ENCODE peak calls at places on chromosomes 5 and 9, in four cellular contexts. A is H1, S is GM12878, U is HepG2. I is an unnamed sample.

GRCh38 chr9:106953166-106953565 is 90.2 kb downstream of the ZNF462 start:
- DNase-seq in S (no peak), U (no peak), A (no peak), I (no peak)

GRCh38 chr5:9498541-9499497 is 47.1 kb downstream of the SEMA5A start:
- DNase-seq in A (no peak), U (peak), S (no peak), I (peak)

GRCh38 chr5:134524826-134525686 is at the start of gene JADE2:
- DNase-seq in A (no peak), S (no peak), U (peak), I (no peak)

GRCh38 chr9:108356806-108357205 is 499.0 kb downstream of the ACTL7B start:
- DNase-seq in S (no peak), U (no peak), A (no peak), I (no peak)

GRCh38 chr5:136188859-136189258 is 4.1 kb downstream of the SMIM32 start:
- DNase-seq in S (no peak), U (no peak), A (no peak), I (no peak)

GRCh38 chr9:84556556-84556955 is 113.0 kb upstream of the NTRK2 start:
- DNase-seq in A (no peak), U (no peak), S (no peak), I (no peak)

GRCh38 chr9:133534346-133535284 is at the start of gene ADAMTSL2:
- DNase-seq in A (no peak), U (peak), S (no peak), I (no peak)

GRCh38 chr5:39100851-39101396 is 26.7 kb upstream of the RICTOR start:
- DNase-seq in U (peak), S (no peak), A (no peak), I (no peak)

GRCh38 chr5:122195784-122196394 is 66.5 kb downstream of the ZNF474 start:
- DNase-seq in U (peak), S (no peak), A (no peak), I (peak)

GRCh38 chr9:93064392-93065124 is 6.1 kb downstream of the SUSD3 start:
- DNase-seq in A (no peak), U (no peak), S (peak), I (no peak)

GRCh38 chr9:114551750-114552685 is 35.6 kb upstream of the ATP6V1G1 start:
- DNase-seq in S (no peak), U (peak), A (peak), I (peak)

GRCh38 chr9:86041331-86041741 is 58.0 kb downstream of the GOLM1 start:
- DNase-seq in A (no peak), S (no peak), U (no peak), I (no peak)

GRCh38 chr5:132055808-132056609 is 4.4 kb upstream of the IL3 start:
- DNase-seq in U (no peak), A (no peak), S (no peak), I (no peak)

GRCh38 chr9:12091865-12092527 is 601.2 kb upstream of the TYRP1 start:
- DNase-seq in A (no peak), U (no peak), S (no peak), I (peak)

GRCh38 chr5:141877478-141878185 is 578 bp downstream of the PCDH1 start:
- DNase-seq in A (no peak), U (no peak), S (no peak), I (no peak)

GRCh38 chr5:37918420-37918819 is 78.6 kb upstream of the GDNF start:
- DNase-seq in S (no peak), U (no peak), A (no peak), I (no peak)

GRCh38 chr5:55497712-55498111 is 37.1 kb downstream of the PLPP1 start:
- DNase-seq in U (no peak), S (no peak), A (no peak), I (no peak)

GRCh38 chr5:55498466-55498865 is 36.3 kb downstream of the PLPP1 start:
- DNase-seq in S (no peak), U (no peak), A (no peak), I (no peak)

GRCh38 chr5:55492449-55492848 is 42.3 kb downstream of the PLPP1 start:
- DNase-seq in U (no peak), A (no peak), S (no peak), I (no peak)

DNA sequence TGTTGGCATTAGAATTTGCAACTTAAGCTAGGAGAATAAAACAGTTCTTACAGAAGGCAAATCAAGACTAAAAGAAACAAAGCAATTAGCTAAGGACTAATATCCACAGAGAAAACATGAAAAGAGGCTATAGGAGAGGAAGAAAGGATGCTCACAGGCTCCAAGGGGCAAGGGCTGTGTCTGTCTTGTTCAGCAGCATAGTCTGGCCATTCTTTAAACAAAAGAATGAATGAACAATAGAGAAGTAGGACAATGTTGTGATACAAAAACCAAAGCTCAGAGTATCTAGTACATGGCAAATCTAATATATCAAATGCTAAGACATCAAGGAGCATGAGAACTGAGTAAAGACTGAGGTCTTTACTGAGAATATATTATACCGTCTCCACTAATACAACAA is 39.5 kb downstream of the PLPP1 start:
- DNase-seq in A (no peak), U (no peak), S (no peak), I (no peak)
- TF ChIP-seq YY1 in A (no peak), U (no peak), S (no peak), I (no peak)

GRCh38 chr5:128708841-128709240 is 170.8 kb upstream of the FBN2 start:
- DNase-seq in A (no peak), U (no peak), S (no peak), I (no peak)

GRCh38 chr5:128703322-128703721 is 165.3 kb upstream of the FBN2 start:
- DNase-seq in U (no peak), S (no peak), A (no peak), I (no peak)

GRCh38 chr5:128711216-128711615 is 173.2 kb upstream of the FBN2 start:
- DNase-seq in A (no peak), S (no peak), U (no peak), I (no peak)

GRCh38 chr5:128701301-128701700 is 163.3 kb upstream of the FBN2 start:
- DNase-seq in U (no peak), A (no peak), S (no peak), I (no peak)

GRCh38 chr5:128706269-128706668 is 168.2 kb upstream of the FBN2 start:
- DNase-seq in U (no peak), S (no peak), A (no peak), I (no peak)
- TF ChIP-seq SUZ12 in U (no peak), S (no peak), A (no peak), I (no peak)

DNA sequence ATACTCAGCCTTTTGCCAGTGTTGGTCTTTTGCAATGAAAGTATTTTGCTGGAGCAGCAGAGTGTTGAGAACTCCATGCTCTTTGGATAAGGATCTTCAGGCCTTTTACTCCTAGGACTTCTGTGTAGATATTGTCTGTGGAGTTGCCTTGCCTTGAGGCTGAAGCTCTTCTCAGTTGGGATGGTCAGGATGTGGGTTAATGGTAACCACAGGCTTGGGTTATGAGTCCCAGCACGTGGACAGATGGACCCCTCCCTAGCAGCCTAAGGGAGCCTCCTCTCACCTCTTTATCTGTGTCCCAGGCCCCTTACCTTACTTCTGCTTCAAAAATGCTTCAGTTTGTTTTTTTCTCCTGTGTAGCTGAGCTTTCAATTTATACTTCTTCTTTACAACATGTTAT is 109.9 kb downstream of the MEGF10 start:
- DNase-seq in A (no peak), U (no peak), S (no peak), I (no peak)
- TF ChIP-seq YY1 in A (no peak), U (no peak), S (no peak), I (no peak)

DNA sequence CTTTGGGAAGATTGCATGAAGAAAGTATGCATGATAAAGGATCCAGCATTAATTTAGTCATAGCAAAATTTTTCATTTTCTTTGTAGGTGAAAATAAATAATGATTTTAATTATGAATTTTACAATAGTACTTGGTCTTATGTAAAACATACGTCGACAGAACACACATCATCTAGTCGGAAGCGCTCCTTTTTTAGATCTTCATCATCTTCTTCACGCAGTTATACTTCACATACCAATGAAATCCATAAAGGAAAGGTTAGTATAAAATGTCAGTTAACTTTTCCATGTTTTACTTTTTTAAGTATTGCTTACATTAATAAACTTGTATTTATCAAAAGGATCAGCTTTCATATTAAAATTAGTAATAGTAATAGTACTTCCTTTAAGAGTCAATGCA is 35.8 kb downstream of the C7 start:
- DNase-seq in A (no peak), U (no peak), S (no peak), I (no peak)
- TF ChIP-seq SUZ12 in A (no peak), U (no peak), S (no peak), I (no peak)

GRCh38 chr5:72380491-72381274 is 60.5 kb downstream of the PTCD2 start:
- DNase-seq in S (no peak), A (no peak), U (no peak), I (no peak)

GRCh38 chr5:72379936-72380335 is 59.8 kb downstream of the PTCD2 start:
- DNase-seq in S (no peak), A (no peak), U (no peak), I (no peak)

GRCh38 chr5:72378636-72379289 is 58.6 kb downstream of the PTCD2 start:
- DNase-seq in A (no peak), S (no peak), U (no peak), I (no peak)

GRCh38 chr5:72374844-72375243 is 54.7 kb downstream of the PTCD2 start:
- DNase-seq in A (no peak), S (no peak), U (no peak), I (no peak)

GRCh38 chr5:72377920-72378635 is 57.9 kb downstream of the PTCD2 start:
- DNase-seq in U (no peak), S (no peak), A (no peak), I (no peak)
- TF ChIP-seq YY1 in U (no peak), S (no peak), A (no peak), I (no peak)